ENCODE peak calls at places on chromosomes 11 and 22, in seven cellular contexts. S, Q, R, L, N, D and E are unnamed samples.

GRCh38 chr11:126431401-126432064 is 76.0 kb downstream of the ST3GAL4 start:
- DNase-seq in S (peak; percentile 84), Q (peak; percentile 76), R (no peak), L (no peak), N (no peak), D (no peak), E (peak; percentile 47)

GRCh38 chr11:20596629-20597129 is 2.7 kb upstream of the SLC6A5 start:
- DNase-seq in S (no peak), Q (no peak), R (peak; percentile 65), L (no peak), N (no peak), D (no peak), E (no peak)

GRCh38 chr11:113106507-113106906 is 145.3 kb downstream of the NCAM1 start:
- DNase-seq in S (no peak), Q (peak; percentile 11), R (no peak), L (no peak), N (no peak), D (no peak), E (peak; percentile 2)

GRCh38 chr11:68741536-68741935 is 9.8 kb downstream of the TESMIN start:
- DNase-seq in S (no peak), Q (no peak), R (no peak), L (no peak), N (no peak), D (no peak), E (no peak)

GRCh38 chr22:43004362-43005035 is 10.4 kb downstream of the PACSIN2 start:
- DNase-seq in S (no peak), Q (peak; percentile 68), R (no peak), L (no peak), N (no peak), D (no peak), E (peak; percentile 61)

GRCh38 chr11:92449780-92450179 is 225.2 kb downstream of the FAT3 start:
- DNase-seq in S (no peak), Q (no peak), R (no peak), L (no peak), N (no peak), D (no peak), E (no peak)

GRCh38 chr22:43166132-43166930 is 15.0 kb downstream of the TSPO start:
- DNase-seq in S (no peak), Q (no peak), R (no peak), L (no peak), N (no peak), D (no peak), E (no peak)

GRCh38 chr11:47514825-47515647 is 37.9 kb downstream of the CELF1 start:
- DNase-seq in S (no peak), Q (peak; percentile 84), R (no peak), L (no peak), N (no peak), D (no peak), E (peak; percentile 87)

GRCh38 chr22:21611210-21611977 is 18.4 kb downstream of the YDJC start:
- DNase-seq in S (no peak), Q (no peak), R (no peak), L (no peak), N (no peak), D (no peak), E (no peak)

GRCh38 chr11:122796128-122796717 is 42.1 kb upstream of the CRTAM start:
- DNase-seq in S (no peak), Q (peak; percentile 45), R (peak; percentile 59), L (peak; percentile 73), N (peak; percentile 55), D (no peak), E (no peak)

GRCh38 chr11:33691051-33691864 is 9.4 kb downstream of the C11orf91 start:
- DNase-seq in S (no peak), Q (no peak), R (no peak), L (no peak), N (no peak), D (no peak), E (no peak)

GRCh38 chr11:68579455-68579854 is 104.9 kb upstream of the GAL start:
- DNase-seq in S (no peak), Q (peak; percentile 47), R (no peak), L (no peak), N (no peak), D (no peak), E (no peak)

GRCh38 chr11:110473666-110474065 is 43.9 kb downstream of the FDX1 start:
- DNase-seq in S (no peak), Q (peak; percentile 74), R (no peak), L (no peak), N (no peak), D (no peak), E (no peak)

GRCh38 chr11:133950874-133951483 is 5.8 kb downstream of the IGSF9B start:
- DNase-seq in S (no peak), Q (no peak), R (peak; percentile 39), L (no peak), N (no peak), D (no peak), E (no peak)

GRCh38 chr11:83684071-83684470 is 397.9 kb upstream of the CCDC90B start:
- DNase-seq in S (no peak), Q (no peak), R (no peak), L (no peak), N (no peak), D (no peak), E (no peak)

GRCh38 chr11:35487532-35488078 is 37.8 kb downstream of the PAMR1 start:
- DNase-seq in S (no peak), Q (peak; percentile 79), R (peak; percentile 83), L (no peak), N (no peak), D (no peak), E (peak; percentile 49)

GRCh38 chr11:12088047-12088481 is 22.3 kb upstream of the MICAL2 start:
- DNase-seq in S (peak; percentile 77), Q (peak; percentile 71), R (no peak), L (no peak), N (no peak), D (no peak), E (peak; percentile 81)
- TF ChIP-seq CTCF in S (peak; percentile 32), Q (no peak), R (no peak), L (peak; percentile 13), N (no peak), D (peak; percentile 58), E (peak; percentile 57)

GRCh38 chr11:44575962-44576361 is 10.5 kb downstream of the CD82 start:
- DNase-seq in S (no peak), Q (no peak), R (no peak), L (no peak), N (no peak), D (no peak), E (no peak)

GRCh38 chr11:44572884-44573283 is 7.4 kb downstream of the CD82 start:
- DNase-seq in S (no peak), Q (no peak), R (no peak), L (no peak), N (no peak), D (no peak), E (no peak)

GRCh38 chr11:44575288-44575672 is 9.8 kb downstream of the CD82 start:
- DNase-seq in S (no peak), Q (no peak), R (no peak), L (no peak), N (no peak), D (no peak), E (peak; percentile 51)

GRCh38 chr11:44573333-44573732 is 7.9 kb downstream of the CD82 start:
- DNase-seq in S (no peak), Q (no peak), R (no peak), L (no peak), N (no peak), D (no peak), E (no peak)

DNA sequence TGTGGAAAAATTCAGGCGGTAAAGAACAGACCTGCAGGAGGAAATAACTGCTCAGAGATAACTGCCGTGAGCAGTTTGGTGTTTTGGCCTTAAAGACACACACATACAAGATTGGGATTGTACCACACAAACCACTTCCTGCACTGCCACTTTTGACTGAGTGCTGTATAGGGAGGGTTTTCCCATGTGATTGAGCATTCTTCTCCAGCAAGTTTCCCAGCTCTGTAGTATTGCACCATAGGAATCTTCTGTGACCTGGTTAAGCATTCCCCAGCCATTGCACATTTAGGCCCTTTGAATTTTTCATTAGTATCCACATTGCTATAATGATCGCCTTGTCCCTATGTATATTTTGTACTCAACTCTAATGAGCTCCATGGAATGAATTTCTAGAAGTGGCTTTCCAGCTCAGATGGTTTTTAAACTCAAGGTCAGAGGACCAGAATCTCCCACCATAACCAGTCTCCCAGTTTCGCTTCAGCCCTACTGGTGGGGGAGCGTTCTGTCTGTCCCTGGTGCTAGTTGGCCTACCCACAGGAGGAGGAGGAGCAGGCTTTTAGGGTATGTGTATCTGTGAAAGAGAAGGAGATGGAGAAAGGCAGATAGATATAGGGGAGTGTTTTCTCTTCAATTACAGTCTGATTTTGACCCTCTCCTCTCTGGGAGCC is 9.3 kb downstream of the CD82 start:
- DNase-seq in S (no peak), Q (peak; percentile 92), R (no peak), L (no peak), N (no peak), D (no peak), E (peak; percentile 87)
- TF ChIP-seq CTCF in S (no peak), Q (no peak), R (no peak), L (no peak), N (no peak), D (no peak), E (no peak)

GRCh38 chr11:18536195-18536594 is 9.5 kb upstream of the TSG101 start:
- DNase-seq in S (no peak), Q (no peak), R (no peak), L (no peak), N (no peak), D (no peak), E (no peak)

GRCh38 chr11:18540207-18541009 is 13.7 kb upstream of the TSG101 start:
- DNase-seq in S (no peak), Q (peak; percentile 27), R (peak; percentile 12), L (no peak), N (no peak), D (no peak), E (peak; percentile 21)
- TF ChIP-seq CTCF in S (no peak), Q (no peak), R (peak; percentile 46), L (peak; percentile 38), N (peak; percentile 59), D (peak; percentile 59), E (peak; percentile 75)

GRCh38 chr22:29302681-29303465 is 3.6 kb upstream of the GAS2L1 start:
- DNase-seq in S (no peak), Q (no peak), R (no peak), L (no peak), N (no peak), D (no peak), E (no peak)
- TF ChIP-seq CTCF in S (no peak), Q (no peak), R (no peak), L (no peak), N (no peak), D (no peak), E (peak; percentile 5)

GRCh38 chr11:105642870-105643269 is 33.0 kb downstream of the GRIA4 start:
- DNase-seq in S (no peak), Q (no peak), R (no peak), L (no peak), N (no peak), D (no peak), E (no peak)
- TF ChIP-seq CTCF in S (no peak), Q (no peak), R (no peak), L (no peak), N (no peak), D (no peak), E (no peak)

GRCh38 chr11:6657346-6657745 is 1.7 kb upstream of the DCHS1 start:
- DNase-seq in S (no peak), Q (peak; percentile 19), R (no peak), L (no peak), N (no peak), D (no peak), E (no peak)
- TF ChIP-seq CTCF in S (no peak), Q (no peak), R (no peak), L (no peak), N (no peak), D (no peak), E (no peak)

GRCh38 chr11:79206951-79207350 is 233.9 kb downstream of the TENM4 start:
- DNase-seq in S (no peak), Q (no peak), R (no peak), L (no peak), N (no peak), D (no peak), E (no peak)
- TF ChIP-seq CTCF in S (no peak), Q (no peak), R (no peak), L (no peak), N (no peak), D (no peak), E (no peak)